ENCODE peak calls at places on chromosomes 11 and 22, in eight cellular contexts. B is heart right ventricle; D is epithelial cell of esophagus; R is skeletal muscle cell; G is CD8-positive, alpha-beta T cell; U is aorta; A is GM06990; W is GM23338. I is an unnamed sample.

GRCh38 chr11:90512846-90513245 is 290.0 kb upstream of the CHORDC1 start:
- DNase-seq in B (no peak), D (no peak), R (no peak), G (no peak), U (no peak), A (no peak), W (no peak), I (no peak)

GRCh38 chr11:1077417-1078119 is 2.9 kb downstream of the MUC2 start:
- DNase-seq in B (no peak), D (no peak), R (no peak), G (no peak), U (peak), A (no peak), W (no peak), I (no peak)

GRCh38 chr22:47011131-47011854 is 248.8 kb downstream of the TBC1D22A start:
- DNase-seq in B (no peak), D (no peak), R (no peak), G (no peak), U (no peak), A (no peak), W (no peak), I (no peak)

GRCh38 chr22:46582281-46582811 is 37.8 kb upstream of the GRAMD4 start:
- DNase-seq in B (no peak), D (no peak), R (no peak), G (no peak), U (peak), A (no peak), W (no peak), I (no peak)

GRCh38 chr11:100923555-100923954 is 206.1 kb downstream of the PGR start:
- DNase-seq in B (no peak), D (no peak), R (no peak), G (no peak), U (no peak), A (no peak), W (no peak), I (no peak)

GRCh38 chr11:129281471-129282268 is 89.5 kb upstream of the ARHGAP32 start:
- DNase-seq in B (no peak), D (no peak), R (no peak), G (no peak), U (no peak), A (no peak), W (no peak), I (no peak)

GRCh38 chr22:50252081-50253045 is 1.3 kb upstream of the HDAC10 start:
- DNase-seq in B (peak), D (peak), R (no peak), G (peak), U (peak), A (peak), W (peak), I (no peak)

GRCh38 chr11:76173663-76174062 is 32.6 kb downstream of the WNT11 start:
- DNase-seq in B (no peak), D (peak), R (no peak), G (no peak), U (no peak), A (no peak), W (no peak), I (no peak)

GRCh38 chr11:1727861-1728260 is 22.5 kb downstream of the IFITM10 start:
- DNase-seq in B (no peak), D (no peak), R (no peak), G (no peak), U (no peak), A (no peak), W (no peak), I (no peak)

GRCh38 chr11:103326070-103326794 is 217.0 kb downstream of the DYNC2H1 start:
- DNase-seq in B (peak), D (peak), R (peak), G (no peak), U (peak), A (no peak), W (peak), I (peak)

GRCh38 chr11:121365304-121365703 is 72.7 kb downstream of the SC5D start:
- DNase-seq in B (no peak), D (no peak), R (no peak), G (no peak), U (no peak), A (no peak), W (no peak), I (no peak)

GRCh38 chr11:18987454-18988231 is 48.4 kb upstream of the MRGPRX1 start:
- DNase-seq in B (no peak), D (peak), R (peak), G (no peak), U (no peak), A (no peak), W (no peak), I (no peak)

GRCh38 chr11:86369668-86370067 is 5.0 kb upstream of the CCDC81 start:
- DNase-seq in B (no peak), D (peak), R (no peak), G (no peak), U (no peak), A (no peak), W (no peak), I (no peak)

GRCh38 chr22:42626951-42627625 is 12.4 kb upstream of the POLDIP3 start:
- DNase-seq in B (no peak), D (no peak), R (no peak), G (no peak), U (no peak), A (no peak), W (no peak), I (no peak)

GRCh38 chr22:49230194-49230577 is 597.5 kb downstream of the BRD1 start:
- DNase-seq in B (no peak), D (no peak), R (no peak), G (peak), U (no peak), A (no peak), W (no peak), I (no peak)

GRCh38 chr22:33385611-33386010 is 327.4 kb upstream of the SYN3 start:
- DNase-seq in B (no peak), D (no peak), R (no peak), G (no peak), U (no peak), A (no peak), W (no peak), I (no peak)

GRCh38 chr11:104946907-104947306 is 21.5 kb downstream of the CASP4 start:
- DNase-seq in B (peak), D (peak), R (no peak), G (no peak), U (no peak), A (peak), W (peak), I (no peak)

GRCh38 chr22:25950101-25950500 is 208.1 kb downstream of the MYO18B start:
- DNase-seq in B (no peak), D (no peak), R (no peak), G (no peak), U (no peak), A (no peak), W (no peak), I (no peak)

GRCh38 chr11:96306600-96306932 is 36.4 kb downstream of the MAML2 start:
- DNase-seq in B (no peak), D (no peak), R (no peak), G (no peak), U (no peak), A (no peak), W (no peak), I (no peak)

GRCh38 chr11:96309643-96310017 is 33.4 kb downstream of the MAML2 start:
- DNase-seq in B (no peak), D (no peak), R (no peak), G (no peak), U (no peak), A (no peak), W (no peak), I (no peak)

GRCh38 chr11:96307748-96308133 is 35.3 kb downstream of the MAML2 start:
- DNase-seq in B (no peak), D (peak), R (peak), G (no peak), U (no peak), A (no peak), W (no peak), I (no peak)

GRCh38 chr11:96309001-96309642 is 33.9 kb downstream of the MAML2 start:
- DNase-seq in B (no peak), D (peak), R (no peak), G (no peak), U (no peak), A (no peak), W (no peak), I (no peak)

DNA sequence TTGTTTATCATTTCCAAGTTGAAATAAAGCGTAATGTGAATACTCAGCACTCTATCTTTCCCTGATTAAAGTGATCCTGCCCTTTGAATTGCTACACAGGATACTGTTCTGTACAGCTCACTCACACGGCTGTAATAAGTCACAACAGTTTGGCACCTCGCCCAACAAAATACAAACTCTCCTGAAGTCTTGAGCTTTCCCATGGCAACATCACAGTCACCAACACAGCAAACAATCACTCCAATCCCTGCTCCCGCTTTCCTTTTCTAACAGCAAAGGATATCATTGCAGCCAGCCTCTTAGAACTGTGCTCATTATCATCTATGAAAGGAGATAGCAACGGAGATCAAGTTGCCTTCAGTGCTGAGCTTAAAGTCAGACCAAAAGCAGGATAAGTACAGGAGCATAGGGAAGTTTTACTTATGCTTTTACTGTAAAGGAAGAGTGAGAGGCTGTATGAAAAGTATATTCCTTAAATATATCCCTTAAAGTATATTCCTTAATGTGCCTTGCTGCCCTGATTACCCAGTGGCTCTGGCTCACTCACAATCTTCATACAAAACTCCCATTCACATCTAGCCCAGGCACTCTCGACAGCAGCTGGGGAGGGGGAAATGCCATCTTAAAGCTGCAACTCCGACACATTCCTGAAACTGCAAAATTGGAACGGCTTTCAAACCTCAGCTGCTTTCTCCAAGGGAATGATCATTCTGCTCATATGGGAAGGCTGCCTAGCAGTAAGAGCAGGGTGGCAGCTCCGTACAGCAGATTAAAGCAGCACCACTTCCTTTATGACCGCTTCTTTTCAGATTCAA is 35.9 kb downstream of the MAML2 start:
- DNase-seq in B (peak), D (peak), R (peak), G (no peak), U (peak), A (no peak), W (peak), I (peak)
- H3K4me3 ChIP-seq in B (peak), D (peak), R (peak), G (peak), U (peak), A (no peak), W (peak), I (peak)

DNA sequence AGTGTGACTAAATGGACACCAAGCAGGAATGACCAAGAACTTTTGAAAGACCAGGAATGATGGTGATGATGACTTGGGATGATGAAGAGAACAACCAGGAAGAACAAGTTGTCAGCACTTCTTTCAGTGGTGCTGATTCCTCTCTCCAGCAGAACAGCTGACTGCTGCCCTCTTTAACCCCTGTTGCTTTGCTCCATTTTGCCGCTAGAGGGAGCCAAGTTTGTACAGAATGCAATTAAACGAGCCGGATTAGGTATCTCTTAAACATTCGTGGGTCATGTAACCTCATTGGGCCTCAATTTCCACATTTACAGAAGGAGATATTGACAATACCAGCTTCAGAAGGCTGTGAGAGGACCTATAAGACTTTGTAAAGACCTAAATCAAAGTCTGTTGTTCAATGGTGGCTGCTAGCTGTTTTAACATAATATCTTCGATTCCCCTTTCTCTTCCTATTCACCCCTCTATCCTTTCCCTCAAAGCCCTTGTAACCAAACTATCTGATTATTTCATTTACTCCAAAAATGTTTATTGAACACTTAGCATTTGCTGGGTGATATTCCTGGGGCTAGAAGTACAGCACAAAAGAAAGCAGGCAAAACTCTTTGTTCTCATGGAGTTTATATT is 1.9 kb downstream of the OR4S1 start:
- DNase-seq in B (peak), D (peak), R (no peak), G (peak), U (no peak), A (no peak), W (peak), I (no peak)
- H3K4me3 ChIP-seq in B (no peak), D (no peak), R (no peak), G (no peak), U (no peak), A (no peak), W (no peak), I (no peak)

GRCh38 chr11:119509277-119509841 is 86.4 kb upstream of the THY1 start:
- DNase-seq in B (no peak), D (peak), R (no peak), G (no peak), U (no peak), A (no peak), W (no peak), I (no peak)
- H3K4me3 ChIP-seq in B (no peak), D (no peak), R (no peak), G (no peak), U (no peak), A (no peak), W (no peak), I (no peak)

DNA sequence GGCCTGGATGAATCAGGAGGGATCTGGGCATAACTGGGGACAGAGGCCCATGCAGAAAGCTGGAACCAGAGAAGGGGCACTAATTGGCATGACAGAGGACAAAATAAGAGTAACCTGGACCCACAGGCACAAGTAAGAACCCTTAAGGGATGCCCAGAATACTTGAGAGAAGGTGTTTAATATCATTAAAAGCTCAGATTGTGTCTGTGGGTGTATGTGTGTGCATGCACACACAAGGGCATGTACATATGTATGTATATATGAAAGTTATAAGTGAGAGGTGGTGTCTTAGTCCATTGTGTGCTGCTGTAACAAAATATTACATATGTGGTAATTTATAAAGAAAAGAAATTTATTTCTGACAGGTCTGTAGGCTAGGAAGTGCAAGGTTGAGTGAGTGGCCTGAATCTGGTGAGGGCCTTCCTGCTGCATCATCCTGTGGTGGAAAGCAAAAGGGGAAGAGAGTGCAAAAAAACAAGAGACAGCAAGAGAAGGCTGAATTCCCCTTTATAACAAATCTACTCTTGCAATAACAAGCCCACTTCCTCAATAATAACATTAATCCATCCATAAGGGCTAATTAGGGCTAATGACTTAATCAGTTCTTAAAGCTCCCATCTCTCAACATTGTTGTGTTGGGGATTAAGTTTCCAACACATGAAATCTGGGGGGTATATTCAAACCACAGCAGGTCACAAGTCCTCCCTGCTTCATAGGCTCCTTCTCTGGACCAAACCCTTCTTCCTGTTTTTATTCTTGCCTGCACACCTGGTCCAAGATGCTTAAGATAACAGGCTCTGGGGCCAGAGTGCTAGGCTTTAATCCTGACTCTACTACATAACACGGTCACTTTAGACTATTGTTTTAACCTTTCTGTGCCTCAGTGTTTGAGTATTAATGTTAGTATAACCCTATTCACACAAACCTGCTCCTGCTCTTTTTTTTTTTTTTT is 68.2 kb upstream of the POU2AF2 start:
- DNase-seq in B (no peak), D (no peak), R (no peak), G (no peak), U (no peak), A (peak), W (no peak), I (peak)
- H3K4me3 ChIP-seq in B (no peak), D (no peak), R (no peak), G (no peak), U (no peak), A (peak), W (no peak), I (no peak)

GRCh38 chr22:21736084-21736642 is 569 bp upstream of the YPEL1 start:
- DNase-seq in B (no peak), D (no peak), R (no peak), G (no peak), U (no peak), A (no peak), W (no peak), I (no peak)
- H3K4me3 ChIP-seq in B (peak), D (peak), R (peak), G (peak), U (peak), A (peak), W (peak), I (peak)

DNA sequence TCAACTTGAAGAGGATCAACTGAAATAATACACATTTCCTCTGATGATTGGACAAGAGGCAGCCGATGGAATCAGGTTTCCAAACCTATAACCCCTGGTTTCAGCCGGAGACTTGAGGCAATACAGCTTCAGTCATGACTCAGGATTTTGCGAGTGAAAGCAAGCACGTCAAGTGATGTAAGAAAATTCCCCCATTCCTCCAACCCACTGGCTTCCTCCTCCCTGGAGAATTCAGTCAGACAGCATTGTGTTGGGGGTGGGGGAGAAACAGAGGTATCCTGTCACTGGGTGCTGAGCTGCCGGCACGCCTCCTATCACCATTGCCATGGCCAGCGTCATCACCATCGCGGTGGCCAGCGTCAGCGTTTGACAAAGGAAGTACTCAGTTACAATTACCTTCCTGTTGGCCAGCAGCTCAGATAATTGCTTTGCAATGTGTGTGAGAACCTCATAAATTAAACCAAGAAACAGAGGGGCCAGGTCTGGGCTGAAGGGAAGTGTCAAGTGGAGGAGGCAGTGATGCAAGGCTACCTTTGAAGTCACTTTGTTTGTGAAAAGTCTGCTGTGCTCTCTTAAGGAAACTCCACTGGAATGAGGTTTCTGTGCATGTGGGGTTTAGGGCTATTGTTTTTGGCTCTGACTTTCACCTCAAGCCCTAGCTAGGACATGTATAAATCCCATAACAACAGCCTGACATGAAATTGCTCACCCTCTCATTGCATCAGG is 50.3 kb downstream of the LIF start:
- DNase-seq in B (peak), D (peak), R (peak), G (no peak), U (peak), A (peak), W (peak), I (peak)
- H3K4me3 ChIP-seq in B (peak), D (peak), R (no peak), G (no peak), U (no peak), A (no peak), W (peak), I (no peak)

I was measured in retinal pigment epithelial cell.